ENCODE peak calls at places on chromosomes 1 and 21, in seven cellular contexts. B is GM12891, L is K562, G is HepG2, W is H1, E is SK-N-SH, Q is GM12878. T is an unnamed sample.

GRCh38 chr1:218377143-218377660 is 32.1 kb downstream of the TGFB2 start:
- DNase-seq in Q (no peak), B (no peak), W (no peak), E (no peak), L (peak; percentile 31), G (peak; percentile 77), T (no peak)

GRCh38 chr1:197841158-197841557 is 61.3 kb upstream of the C1orf53 start:
- DNase-seq in Q (no peak), G (peak; percentile 12), L (no peak), W (no peak), E (no peak), B (no peak), T (no peak)

GRCh38 chr1:234989019-234989418 is 139.6 kb downstream of the TOMM20 start:
- DNase-seq in L (no peak), G (peak; percentile 45), Q (no peak), W (no peak), E (no peak), B (no peak), T (no peak)

GRCh38 chr1:94927405-94928175 is 680 bp upstream of the CNN3 start:
- DNase-seq in L (no peak), G (peak; percentile 59), E (peak; percentile 26), B (no peak), W (no peak), Q (no peak), T (no peak)

GRCh38 chr1:212121772-212122171 is 86.2 kb downstream of the DTL start:
- DNase-seq in E (no peak), Q (no peak), B (no peak), L (no peak), W (no peak), G (no peak), T (no peak)

GRCh38 chr1:67110352-67110751 is 24.4 kb downstream of the C1orf141 start:
- DNase-seq in E (no peak), L (no peak), B (no peak), Q (no peak), W (no peak), G (no peak), T (no peak)

GRCh38 chr21:41222247-41223068 is 54.5 kb downstream of the BACE2 start:
- DNase-seq in Q (no peak), L (no peak), B (no peak), G (no peak), W (no peak), E (no peak), T (no peak)

GRCh38 chr1:117591248-117591647 is 14.6 kb upstream of the TENT5C start:
- DNase-seq in Q (no peak), B (no peak), E (no peak), L (no peak), G (no peak), W (no peak), T (no peak)

GRCh38 chr1:212942679-212943392 is 7.5 kb upstream of the VASH2 start:
- DNase-seq in G (no peak), W (no peak), E (no peak), B (no peak), L (no peak), Q (no peak), T (no peak)

GRCh38 chr1:110312188-110313121 is 26.7 kb upstream of the RBM15 start:
- DNase-seq in B (peak; percentile 47), W (peak; percentile 84), L (peak; percentile 70), G (peak; percentile 59), E (peak; percentile 77), Q (peak; percentile 19), T (peak; percentile 36)

GRCh38 chr1:42322577-42322976 is 12.5 kb downstream of the FOXJ3 start:
- DNase-seq in B (no peak), Q (no peak), L (no peak), E (no peak), W (no peak), G (no peak), T (no peak)

GRCh38 chr21:42513985-42514882 is 582 bp downstream of the SLC37A1 start:
- DNase-seq in L (no peak), E (peak; percentile 74), Q (no peak), B (peak; percentile 58), W (peak; percentile 80), G (no peak), T (peak; percentile 70)
- TF ChIP-seq TAF1 in L (peak; percentile 5), E (no peak), Q (no peak), B (peak; percentile 66), W (peak; percentile 24), G (no peak), T (peak; percentile 61)

GRCh38 chr1:56934400-56935080 is 31.3 kb downstream of the C8B start:
- DNase-seq in G (no peak), Q (no peak), W (no peak), L (no peak), E (no peak), B (no peak), T (no peak)
- TF ChIP-seq TAF1 in G (no peak), Q (no peak), W (no peak), L (no peak), E (no peak), B (no peak), T (no peak)

GRCh38 chr1:48718696-48719095 is 58.0 kb downstream of the BEND5 start:
- DNase-seq in E (no peak), L (no peak), W (no peak), G (no peak), B (no peak), Q (no peak), T (no peak)
- TF ChIP-seq TAF1 in E (no peak), L (no peak), W (no peak), G (no peak), B (no peak), Q (no peak), T (no peak)

GRCh38 chr1:37156646-37157045 is 122.3 kb upstream of the GRIK3 start:
- DNase-seq in G (no peak), Q (no peak), E (no peak), B (no peak), L (no peak), W (no peak), T (no peak)
- TF ChIP-seq TAF1 in G (no peak), Q (no peak), E (no peak), B (no peak), L (no peak), W (no peak), T (no peak)

GRCh38 chr1:22814176-22815042 is 103.8 kb downstream of the EPHB2 start:
- DNase-seq in E (peak; percentile 73), Q (no peak), L (no peak), B (no peak), G (no peak), W (no peak), T (no peak)

GRCh38 chr1:22815043-22815365 is 104.4 kb downstream of the EPHB2 start:
- DNase-seq in W (no peak), Q (no peak), G (no peak), B (no peak), L (no peak), E (no peak), T (no peak)

GRCh38 chr1:22816063-22816775 is 105.6 kb downstream of the EPHB2 start:
- DNase-seq in W (no peak), L (no peak), Q (no peak), G (no peak), B (no peak), E (no peak), T (no peak)

GRCh38 chr1:22816803-22817202 is 106.2 kb downstream of the EPHB2 start:
- DNase-seq in G (no peak), Q (no peak), B (no peak), L (no peak), E (no peak), W (no peak), T (no peak)

DNA sequence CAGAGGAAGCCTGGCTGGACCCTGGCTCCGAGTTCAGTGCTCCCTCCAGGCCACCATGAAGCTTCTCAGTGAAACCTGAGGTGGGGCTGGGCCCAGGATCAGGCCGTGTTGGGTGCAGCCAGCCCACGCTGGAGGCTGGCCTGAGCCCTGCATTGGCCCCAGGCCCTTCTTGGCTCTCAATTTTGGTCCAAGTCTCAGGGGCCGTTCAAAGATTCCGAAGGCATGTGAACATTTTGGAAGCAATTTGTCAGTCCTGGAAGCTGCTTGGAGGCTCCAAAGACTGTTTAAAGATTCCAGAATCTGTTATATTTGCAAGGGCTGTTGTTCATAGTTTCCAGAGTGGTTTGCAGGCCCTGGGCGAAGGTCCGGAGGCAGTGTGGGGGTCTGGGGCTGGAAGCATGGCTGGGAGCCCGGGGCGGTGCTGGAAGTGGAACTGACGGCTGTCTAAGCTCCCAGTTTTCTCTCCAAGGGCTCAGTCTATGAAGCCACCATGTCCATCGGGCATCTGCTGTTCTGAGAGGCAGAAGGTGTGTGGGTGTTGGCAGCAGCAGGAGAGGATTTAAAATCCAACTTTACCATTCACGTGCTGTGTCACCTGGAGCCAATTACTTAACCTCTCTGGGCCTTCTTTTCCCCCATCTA is 104.9 kb downstream of the EPHB2 start:
- DNase-seq in L (no peak), W (no peak), B (no peak), Q (no peak), E (no peak), G (no peak), T (no peak)
- TF ChIP-seq TAF1 in L (no peak), W (no peak), B (no peak), Q (no peak), E (no peak), G (no peak), T (no peak)

GRCh38 chr21:45405819-45406762 is 1.1 kb downstream of the COL18A1 start:
- DNase-seq in E (peak; percentile 65), Q (no peak), W (no peak), G (peak; percentile 45), B (no peak), L (no peak), T (no peak)
- TF ChIP-seq TAF1 in E (no peak), Q (no peak), W (peak; percentile 33), G (no peak), B (no peak), L (no peak), T (no peak)

GRCh38 chr1:91754348-91754747 is 131.6 kb downstream of the TGFBR3 start:
- DNase-seq in L (no peak), W (no peak), Q (no peak), B (no peak), E (no peak), G (no peak), T (no peak)

GRCh38 chr1:91755176-91755575 is 130.8 kb downstream of the TGFBR3 start:
- DNase-seq in W (no peak), B (no peak), L (no peak), E (no peak), Q (no peak), G (no peak), T (no peak)

GRCh38 chr1:91755888-91756287 is 130.1 kb downstream of the TGFBR3 start:
- DNase-seq in G (no peak), B (no peak), W (no peak), E (no peak), Q (no peak), L (no peak), T (no peak)

GRCh38 chr1:91752324-91752723 is 133.6 kb downstream of the TGFBR3 start:
- DNase-seq in W (no peak), E (no peak), B (no peak), G (no peak), L (no peak), Q (peak; percentile 62), T (no peak)

GRCh38 chr1:91753878-91754277 is 132.1 kb downstream of the TGFBR3 start:
- DNase-seq in E (no peak), W (no peak), L (no peak), Q (no peak), B (no peak), G (no peak), T (no peak)
- TF ChIP-seq TAF1 in E (no peak), W (no peak), L (no peak), Q (no peak), B (no peak), G (no peak), T (no peak)